ENCODE peak calls at places on chromosomes 12 and 14, in seven cellular contexts. E, S, M, C, F, L and R are unnamed samples.

GRCh38 chr14:102317564-102318248 is 1.8 kb upstream of the ZNF839 start:
- DNase-seq in E (peak; percentile 98), M (peak; percentile 18), F (no peak), S (no peak), L (no peak), C (peak; percentile 44), R (peak; percentile 74)

GRCh38 chr12:45286621-45287020 is 70.7 kb downstream of the ANO6 start:
- DNase-seq in F (no peak), S (no peak), C (no peak), M (no peak), L (no peak), E (no peak), R (no peak)

GRCh38 chr14:54261283-54261682 is 135.5 kb upstream of the CDKN3 start:
- DNase-seq in F (peak; percentile 4), S (no peak), E (no peak), M (no peak), C (no peak), L (no peak), R (no peak)

GRCh38 chr14:74569826-74570591 is 42.0 kb downstream of the LTBP2 start:
- DNase-seq in M (peak; percentile 38), C (no peak), L (no peak), E (peak; percentile 74), F (no peak), S (no peak), R (peak; percentile 71)

GRCh38 chr14:71574976-71575375 is 357.3 kb upstream of the RGS6 start:
- DNase-seq in F (no peak), S (peak; percentile 83), E (no peak), L (no peak), M (peak; percentile 74), C (no peak), R (peak; percentile 93)

GRCh38 chr14:52455291-52456088 is 96.8 kb downstream of the TXNDC16 start:
- DNase-seq in M (peak; percentile 91), L (peak; percentile 10), E (no peak), F (no peak), S (peak; percentile 48), C (no peak), R (peak; percentile 82)

GRCh38 chr12:102095677-102096263 is 24.1 kb downstream of the NUP37 start:
- DNase-seq in S (no peak), M (peak; percentile 45), E (peak; percentile 62), F (no peak), C (peak; percentile 9), L (no peak), R (peak; percentile 50)

GRCh38 chr12:14157129-14157747 is 175.8 kb upstream of the GRIN2B start:
- DNase-seq in M (no peak), F (no peak), L (no peak), E (no peak), C (no peak), S (no peak), R (no peak)

GRCh38 chr12:113640837-113641236 is 169.2 kb upstream of the LHX5 start:
- DNase-seq in L (no peak), C (no peak), S (no peak), E (no peak), F (no peak), M (no peak), R (no peak)

GRCh38 chr12:53997324-53998173 is 2.4 kb upstream of the HOXC9 start:
- DNase-seq in F (no peak), E (no peak), C (no peak), S (no peak), M (no peak), L (no peak), R (no peak)

GRCh38 chr12:109278912-109279311 is 30.2 kb downstream of the FOXN4 start:
- DNase-seq in E (no peak), S (no peak), M (no peak), C (no peak), F (no peak), L (no peak), R (no peak)

GRCh38 chr12:32501835-32502333 is 102.5 kb downstream of the FGD4 start:
- DNase-seq in S (peak; percentile 70), L (peak; percentile 80), E (peak; percentile 99), M (peak; percentile 80), F (peak; percentile 81), C (no peak), R (peak; percentile 65)

GRCh38 chr14:75995372-75996041 is 9.9 kb downstream of the IFT43 start:
- DNase-seq in S (no peak), M (peak; percentile 90), E (no peak), F (no peak), L (no peak), C (no peak), R (peak; percentile 94)

GRCh38 chr12:52870361-52871290 is 21.8 kb upstream of the KRT78 start:
- DNase-seq in L (no peak), M (peak; percentile 35), E (peak; percentile 38), C (peak; percentile 81), S (no peak), F (no peak), R (peak; percentile 53)

GRCh38 chr12:6370994-6371754 is 4.2 kb downstream of the SCNN1A start:
- DNase-seq in S (no peak), E (no peak), F (peak; percentile 82), M (peak; percentile 77), L (peak; percentile 98), C (no peak), R (peak; percentile 63)